ENCODE peak calls at places on chromosomes 12 and 14, in five cellular contexts. M, D, Z, T and K are unnamed samples.

GRCh38 chr12:131831021-131831571 is 2.9 kb downstream of the MMP17 start:
- DNase-seq in M (no peak), D (no peak), Z (peak), T (peak), K (peak)

GRCh38 chr12:116222358-116222757 is 55.1 kb downstream of the MED13L start:
- DNase-seq in M (no peak), D (no peak), Z (peak), T (peak), K (peak)

GRCh38 chr14:70888151-70888499 is 19.1 kb upstream of the PCNX1 start:
- DNase-seq in M (no peak), D (no peak), Z (no peak), T (no peak), K (no peak)

GRCh38 chr12:11855993-11856374 is 206.5 kb downstream of the ETV6 start:
- DNase-seq in M (no peak), D (no peak), Z (no peak), T (no peak), K (no peak)

GRCh38 chr14:25464078-25464477 is 414.1 kb upstream of the STXBP6 start:
- DNase-seq in M (no peak), D (no peak), Z (no peak), T (no peak), K (no peak)

GRCh38 chr12:15701721-15702156 is 87.4 kb downstream of the EPS8 start:
- DNase-seq in M (no peak), D (no peak), Z (peak), T (peak), K (peak)

GRCh38 chr12:62720661-62721330 is 214.2 kb downstream of the PPM1H start:
- DNase-seq in M (no peak), D (no peak), Z (peak), T (peak), K (peak)

GRCh38 chr12:54051916-54052744 is 1.5 kb upstream of the HOXC4 start:
- DNase-seq in M (no peak), D (no peak), Z (no peak), T (no peak), K (no peak)

GRCh38 chr14:104082807-104083206 is 2.7 kb upstream of the ASPG start:
- DNase-seq in M (no peak), D (no peak), Z (no peak), T (no peak), K (no peak)

GRCh38 chr12:18982226-18982949 is 147.1 kb upstream of the PLEKHA5 start:
- DNase-seq in M (no peak), D (no peak), Z (no peak), T (no peak), K (no peak)

GRCh38 chr14:59269431-59269830 is 81.0 kb downstream of the DAAM1 start:
- DNase-seq in M (no peak), D (no peak), Z (no peak), T (no peak), K (no peak)

GRCh38 chr12:1013618-1014489 is 22.8 kb downstream of the ERC1 start:
- DNase-seq in M (no peak), D (no peak), Z (peak), T (peak), K (peak)

GRCh38 chr12:32893458-32893857 is 3.1 kb downstream of the PKP2 start:
- DNase-seq in M (no peak), D (no peak), Z (peak), T (no peak), K (no peak)

GRCh38 chr12:125111403-125111802 is 46.2 kb downstream of the AACS start:
- DNase-seq in M (no peak), D (no peak), Z (no peak), T (no peak), K (no peak)

GRCh38 chr14:100438678-100439592 is 115.8 kb downstream of the SLC25A47 start:
- DNase-seq in M (no peak), D (no peak), Z (peak), T (peak), K (peak)

GRCh38 chr14:106460916-106461315 is 934.5 kb downstream of the TMEM121 start:
- DNase-seq in M (no peak), D (no peak), Z (no peak), T (no peak), K (no peak)

GRCh38 chr12:120917748-120918147 is 13.6 kb upstream of the SPPL3 start:
- DNase-seq in M (no peak), D (no peak), Z (no peak), T (no peak), K (no peak)

GRCh38 chr14:77272261-77272660 is 1.3 kb upstream of the NGB start:
- DNase-seq in M (no peak), D (no peak), Z (no peak), T (no peak), K (no peak)

GRCh38 chr14:21320913-21321312 is 41.0 kb downstream of the RPGRIP1 start:
- DNase-seq in M (no peak), D (no peak), Z (no peak), T (no peak), K (no peak)

GRCh38 chr14:92952497-92953298 is 29.7 kb downstream of the CHGA start:
- DNase-seq in M (no peak), D (no peak), Z (no peak), T (no peak), K (no peak)

GRCh38 chr12:56661560-56661959 is 15.8 kb upstream of the ATP5F1B start:
- DNase-seq in M (no peak), D (no peak), Z (no peak), T (no peak), K (peak)

GRCh38 chr12:69161835-69162234 is 77.5 kb upstream of the CPSF6 start:
- DNase-seq in M (no peak), D (no peak), Z (peak), T (peak), K (peak)

GRCh38 chr14:61258985-61259384 is 22.2 kb downstream of the TMEM30B start:
- DNase-seq in M (no peak), D (no peak), Z (peak), T (peak), K (no peak)

GRCh38 chr12:24482882-24483604 is 465.9 kb downstream of the BCAT1 start:
- DNase-seq in M (no peak), D (no peak), Z (peak), T (peak), K (peak)

GRCh38 chr14:56844603-56845002 is 34.3 kb upstream of the OTX2 start:
- DNase-seq in M (no peak), D (no peak), Z (no peak), T (no peak), K (no peak)

GRCh38 chr14:58954052-58954451 is 234.4 kb upstream of the DAAM1 start:
- DNase-seq in M (no peak), D (no peak), Z (no peak), T (no peak), K (no peak)